ENCODE peak calls at places on chromosomes 7 and 10, in ten cellular contexts. P is natural killer cell; X is uterus; J is stimulated activated CD8-positive, alpha-beta memory T cell treated with anti-CD3 and anti-CD28 coated beads, Interleukin-4, amount 100 ng/mL, for 4 hours; U is lower leg skin; F is Calu3; Z is OCI-M1; S is B cell; V is cardiac muscle cell; R is effector memory CD4-positive, alpha-beta T cell. Y is an unnamed sample.

GRCh38 chr10:59303018-59303417 is 59.3 kb downstream of the FAM13C start:
- DNase-seq in P (no peak), X (no peak), J (no peak), U (no peak), F (no peak), Z (peak), S (no peak), V (no peak), R (no peak), Y (no peak)

GRCh38 chr7:130352335-130353074 is 7.9 kb downstream of the CPA5 start:
- DNase-seq in P (no peak), X (no peak), J (no peak), U (peak), F (no peak), Z (no peak), S (no peak), V (no peak), R (no peak), Y (no peak)

GRCh38 chr10:110651044-110651958 is 7.2 kb downstream of the RBM20 start:
- DNase-seq in P (no peak), X (no peak), J (no peak), U (no peak), F (no peak), Z (no peak), S (no peak), V (no peak), R (no peak), Y (no peak)

GRCh38 chr7:107027208-107027607 is 17.3 kb upstream of the PRKAR2B start:
- DNase-seq in P (no peak), X (no peak), J (no peak), U (no peak), F (no peak), Z (peak), S (no peak), V (no peak), R (no peak), Y (no peak)

GRCh38 chr7:112938895-112939588 is 147.6 kb downstream of the GPR85 start:
- DNase-seq in P (peak), X (peak), J (peak), U (peak), F (peak), Z (peak), S (peak), V (peak), R (peak), Y (peak)

GRCh38 chr7:137992042-137992737 is 9.7 kb downstream of the CREB3L2 start:
- DNase-seq in P (no peak), X (no peak), J (no peak), U (no peak), F (no peak), Z (peak), S (no peak), V (no peak), R (no peak), Y (peak)

GRCh38 chr10:47094126-47094525 is 182.9 kb downstream of the PTPN20 start:
- DNase-seq in P (no peak), X (no peak), J (no peak), U (peak), F (no peak), Z (no peak), S (no peak), V (no peak), R (no peak), Y (no peak)

GRCh38 chr7:70298780-70299446 is 700.6 kb downstream of the AUTS2 start:
- DNase-seq in P (no peak), X (no peak), J (no peak), U (no peak), F (no peak), Z (no peak), S (no peak), V (no peak), R (no peak), Y (no peak)

Y was measured in erythroblast.